ENCODE peak calls at places on chromosomes 16 and 17, in eight cellular contexts. C is IMR-90; W is HFFc6; T is COLO829; I is stimulated activated CD4-positive, alpha-beta T cell treated with anti-CD3 and anti-CD28 coated beads, Interleukin-15, amount 100 ng/mL, for 1 hour; R is Karpas-422; P is fibroblast of gingiva; V is H1. S is an unnamed sample.

GRCh38 chr17:42928714-42929496 is 28.3 kb downstream of the G6PC1 start:
- DNase-seq in W (peak), P (peak), T (peak), R (peak), V (no peak), C (peak), I (peak), S (peak)

GRCh38 chr17:79933863-79934652 is 94.8 kb upstream of the CBX4 start:
- DNase-seq in T (no peak), I (no peak), R (peak), C (peak), V (no peak), W (no peak), P (peak), S (no peak)

GRCh38 chr17:33369876-33370275 is 76.8 kb upstream of the ASIC2 start:
- DNase-seq in P (no peak), I (no peak), W (no peak), V (no peak), C (no peak), R (no peak), T (no peak), S (no peak)

GRCh38 chr16:84423416-84423837 is 55.1 kb downstream of the ATP2C2 start:
- DNase-seq in I (no peak), T (peak), V (no peak), R (peak), P (peak), W (peak), C (peak), S (no peak)

GRCh38 chr16:59527206-59527997 is 793.3 kb upstream of the GOT2 start:
- DNase-seq in V (no peak), T (no peak), P (peak), R (no peak), I (no peak), C (peak), W (peak), S (no peak)

GRCh38 chr17:35011671-35012216 is 31.4 kb downstream of the LIG3 start:
- DNase-seq in I (no peak), T (no peak), W (no peak), C (peak), R (no peak), P (peak), V (no peak), S (no peak)

GRCh38 chr17:35244345-35245195 is 1.7 kb downstream of the SLFN5 start:
- DNase-seq in R (no peak), P (peak), C (peak), V (no peak), W (peak), T (peak), I (peak), S (peak)

GRCh38 chr16:67404740-67405226 is 11.5 kb upstream of the TPPP3 start:
- DNase-seq in W (no peak), C (no peak), P (no peak), I (no peak), R (no peak), T (no peak), V (no peak), S (no peak)

GRCh38 chr16:87273471-87274030 is 43.6 kb downstream of the C16orf95 start:
- DNase-seq in R (no peak), P (no peak), C (no peak), V (no peak), T (no peak), I (no peak), W (no peak), S (no peak)

GRCh38 chr17:44830359-44831269 is 527 bp upstream of the GJC1 start:
- DNase-seq in P (peak), V (peak), R (no peak), W (no peak), C (no peak), I (no peak), T (no peak), S (no peak)

GRCh38 chr16:3945751-3946603 is 65.5 kb upstream of the CREBBP start:
- DNase-seq in V (no peak), I (no peak), W (peak), C (peak), P (peak), R (no peak), T (peak), S (no peak)

S was measured in esophagus muscularis mucosa.